ENCODE peak calls at places on chromosome 11, in four cellular contexts. X, D, A and C are unnamed samples.

GRCh38 chr11:7597620-7598019 is 75.7 kb downstream of the CYB5R2 start:
- DNase-seq in X (no peak), D (no peak), A (no peak), C (no peak)

GRCh38 chr11:37504925-37505324 is 906.9 kb upstream of the RAG2 start:
- DNase-seq in X (no peak), D (no peak), A (no peak), C (no peak)

GRCh38 chr11:42249956-42250355 is 790.5 kb upstream of the LRRC4C start:
- DNase-seq in X (no peak), D (no peak), A (no peak), C (no peak)

GRCh38 chr11:3969613-3970012 is 114.1 kb downstream of the STIM1 start:
- DNase-seq in X (no peak), D (no peak), A (no peak), C (no peak)

GRCh38 chr11:62501432-62501891 is 45.1 kb downstream of the AHNAK start:
- DNase-seq in X (no peak), D (no peak), A (peak; percentile 72), C (no peak)

GRCh38 chr11:74989269-74989655 is 529 bp downstream of the NEU3 start:
- DNase-seq in X (no peak), D (no peak), A (no peak), C (peak; percentile 4)

GRCh38 chr11:86067230-86068137 is 1.4 kb downstream of the PICALM start:
- DNase-seq in X (no peak), D (no peak), A (peak; percentile 83), C (no peak)

GRCh38 chr11:12144306-12145174 is 34.1 kb downstream of the MICAL2 start:
- DNase-seq in X (no peak), D (no peak), A (no peak), C (no peak)

GRCh38 chr11:17722000-17722643 is 2.8 kb downstream of the MYOD1 start:
- DNase-seq in X (peak; percentile 41), D (peak; percentile 65), A (no peak), C (peak; percentile 82)

GRCh38 chr11:116353517-116353916 is 419.3 kb downstream of the BUD13 start:
- DNase-seq in X (no peak), D (no peak), A (no peak), C (no peak)

GRCh38 chr11:92941676-92942571 is 27.5 kb upstream of the MTNR1B start:
- DNase-seq in X (peak; percentile 18), D (no peak), A (peak; percentile 23), C (peak; percentile 70)

GRCh38 chr11:92782806-92783205 is 186.6 kb upstream of the MTNR1B start:
- DNase-seq in X (no peak), D (no peak), A (no peak), C (no peak)

GRCh38 chr11:83046626-83047172 is 25.0 kb downstream of the RAB30 start:
- DNase-seq in X (no peak), D (no peak), A (no peak), C (no peak)

GRCh38 chr11:8090756-8091155 is 9.7 kb downstream of the TUB start:
- DNase-seq in X (peak; percentile 8), D (peak; percentile 90), A (peak; percentile 20), C (peak; percentile 95)

GRCh38 chr11:107018274-107018901 is at the start of gene GUCY1A2:
- DNase-seq in X (no peak), D (peak; percentile 59), A (no peak), C (peak; percentile 53)

GRCh38 chr11:83706581-83706980 is 420.4 kb upstream of the CCDC90B start:
- DNase-seq in X (no peak), D (no peak), A (no peak), C (no peak)

GRCh38 chr11:120680322-120680721 is 168.8 kb downstream of the GRIK4 start:
- DNase-seq in X (no peak), D (no peak), A (no peak), C (no peak)

GRCh38 chr11:73218106-73218829 is at the start of gene P2RY2:
- DNase-seq in X (peak; percentile 32), D (peak; percentile 91), A (peak; percentile 53), C (peak; percentile 87)

GRCh38 chr11:9530020-9530628 is 43.3 kb upstream of the WEE1 start:
- DNase-seq in X (no peak), D (peak; percentile 42), A (no peak), C (no peak)

GRCh38 chr11:112784323-112785073 is 176.7 kb upstream of the NCAM1 start:
- DNase-seq in X (no peak), D (no peak), A (no peak), C (peak; percentile 28)

GRCh38 chr11:11472096-11472495 is 119.0 kb upstream of the CSNK2A3 start:
- DNase-seq in X (no peak), D (no peak), A (no peak), C (no peak)

GRCh38 chr11:14075118-14075601 is 112.6 kb downstream of the SPON1 start:
- DNase-seq in X (no peak), D (no peak), A (no peak), C (peak; percentile 42)

GRCh38 chr11:44484211-44484610 is 81.3 kb upstream of the CD82 start:
- DNase-seq in X (peak; percentile 8), D (no peak), A (peak; percentile 16), C (peak; percentile 62)

GRCh38 chr11:82945682-82946081 is 44.1 kb downstream of the DDIAS start:
- DNase-seq in X (no peak), D (no peak), A (peak; percentile 28), C (no peak)

GRCh38 chr11:134503104-134503503 is 91.1 kb upstream of the B3GAT1 start:
- DNase-seq in X (no peak), D (no peak), A (no peak), C (peak; percentile 58)

GRCh38 chr11:12502950-12503579 is 125.7 kb downstream of the PARVA start:
- DNase-seq in X (no peak), D (peak; percentile 30), A (no peak), C (no peak)

GRCh38 chr11:17892409-17892808 is 120.4 kb downstream of the SERGEF start:
- DNase-seq in X (no peak), D (no peak), A (no peak), C (no peak)

GRCh38 chr11:89220684-89221339 is 43.1 kb downstream of the TYR start:
- DNase-seq in X (no peak), D (no peak), A (no peak), C (peak; percentile 66)

GRCh38 chr11:858993-859339 is 16.3 kb downstream of the TSPAN4 start:
- DNase-seq in X (no peak), D (no peak), A (no peak), C (no peak)

GRCh38 chr11:861105-861479 is 18.4 kb downstream of the TSPAN4 start:
- DNase-seq in X (no peak), D (no peak), A (no peak), C (no peak)

GRCh38 chr11:858053-858992 is 15.7 kb downstream of the TSPAN4 start:
- DNase-seq in X (no peak), D (no peak), A (no peak), C (no peak)

GRCh38 chr11:860238-861104 is 17.8 kb downstream of the TSPAN4 start:
- DNase-seq in X (no peak), D (no peak), A (no peak), C (no peak)

DNA sequence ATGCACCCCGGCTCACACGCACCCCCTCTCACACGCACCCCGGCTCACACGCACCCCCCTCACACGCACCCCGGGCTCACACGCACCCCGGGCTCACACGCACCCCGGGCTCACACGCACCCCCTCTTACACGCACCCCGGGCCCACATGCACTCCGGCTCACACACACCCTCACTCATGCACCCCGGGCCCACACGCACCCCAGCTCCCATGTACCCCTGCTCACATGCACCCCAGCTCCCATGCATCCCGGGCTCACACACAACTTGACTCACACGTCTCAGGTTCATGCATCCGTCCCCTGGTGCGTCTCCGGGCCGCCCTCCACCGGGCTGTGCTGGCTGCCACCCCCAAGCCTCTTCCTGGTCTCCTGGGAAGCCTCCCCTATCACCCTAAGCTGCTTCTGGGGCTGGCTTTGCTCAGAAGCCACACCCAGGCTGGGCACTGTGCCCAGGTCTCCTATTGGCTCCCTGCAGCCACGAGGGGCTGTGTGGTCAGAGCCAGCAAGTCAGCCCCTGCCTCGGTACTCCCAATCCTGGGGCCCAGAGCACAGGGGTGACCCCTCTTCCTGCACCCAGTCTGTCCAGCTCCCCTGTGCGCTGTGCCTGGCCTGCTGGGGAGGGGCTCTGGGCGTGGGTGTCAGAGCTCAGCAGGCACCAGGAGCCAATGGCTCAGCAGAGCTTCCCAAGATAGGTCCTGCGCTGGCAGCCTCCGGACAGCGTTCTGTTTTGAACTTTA is 16.9 kb downstream of the TSPAN4 start:
- DNase-seq in X (no peak), D (no peak), A (no peak), C (no peak)
- TF ChIP-seq POLR2AphosphoS5 in X (no peak), D (no peak), A (no peak), C (no peak)

DNA sequence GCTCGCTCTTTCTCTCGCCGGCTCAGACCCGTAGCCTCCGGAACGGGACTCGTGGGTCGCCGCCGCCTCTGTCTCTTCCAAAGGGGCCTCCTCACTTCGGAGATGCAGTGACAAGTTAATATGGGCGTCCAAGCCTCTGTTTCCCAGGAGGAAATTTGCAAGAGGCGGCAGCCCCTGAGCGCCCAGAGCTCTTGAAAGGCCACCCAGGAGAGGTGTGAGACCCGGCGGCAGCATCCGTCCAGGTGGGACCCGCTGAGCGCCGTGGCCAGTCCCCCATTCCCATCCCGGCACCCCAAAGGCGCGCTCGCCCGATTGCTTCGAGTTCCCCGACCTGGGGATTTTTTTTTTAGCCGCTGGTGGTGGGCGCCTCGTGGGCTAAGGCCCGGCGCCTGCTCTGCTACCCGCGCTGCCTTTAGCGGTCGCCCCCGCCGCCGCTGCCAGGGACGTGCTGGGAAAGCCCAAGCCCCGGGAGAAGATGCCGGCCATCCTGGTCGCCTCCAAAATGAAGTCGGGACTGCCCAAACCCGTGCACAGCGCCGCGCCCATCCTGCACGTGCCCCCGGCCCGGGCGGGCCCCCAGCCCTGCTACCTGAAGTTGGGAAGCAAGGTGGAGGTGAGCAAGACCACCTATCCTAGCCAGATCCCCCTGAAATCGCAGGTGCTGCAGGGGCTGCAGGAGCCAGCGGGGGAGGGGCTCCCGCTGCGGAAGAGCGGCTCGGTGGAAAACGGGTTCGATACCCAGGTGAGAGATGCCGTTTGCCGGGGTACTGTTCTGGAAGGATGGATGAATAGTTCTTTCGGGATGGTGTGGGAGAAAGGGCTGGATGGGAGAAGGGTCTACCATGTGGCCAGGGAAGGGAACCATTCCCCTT is 820 bp downstream of the NAV2 start:
- DNase-seq in X (no peak), D (peak; percentile 79), A (no peak), C (peak; percentile 52)
- TF ChIP-seq EZH2 in X (no peak), D (peak; percentile 84), A (no peak), C (peak; percentile 77)

GRCh38 chr11:2665747-2666710 is 33.8 kb downstream of the KCNQ1OT1 start:
- DNase-seq in X (no peak), D (no peak), A (no peak), C (no peak)
- TF ChIP-seq POLR2AphosphoS5 in X (no peak), D (no peak), A (no peak), C (no peak)

DNA sequence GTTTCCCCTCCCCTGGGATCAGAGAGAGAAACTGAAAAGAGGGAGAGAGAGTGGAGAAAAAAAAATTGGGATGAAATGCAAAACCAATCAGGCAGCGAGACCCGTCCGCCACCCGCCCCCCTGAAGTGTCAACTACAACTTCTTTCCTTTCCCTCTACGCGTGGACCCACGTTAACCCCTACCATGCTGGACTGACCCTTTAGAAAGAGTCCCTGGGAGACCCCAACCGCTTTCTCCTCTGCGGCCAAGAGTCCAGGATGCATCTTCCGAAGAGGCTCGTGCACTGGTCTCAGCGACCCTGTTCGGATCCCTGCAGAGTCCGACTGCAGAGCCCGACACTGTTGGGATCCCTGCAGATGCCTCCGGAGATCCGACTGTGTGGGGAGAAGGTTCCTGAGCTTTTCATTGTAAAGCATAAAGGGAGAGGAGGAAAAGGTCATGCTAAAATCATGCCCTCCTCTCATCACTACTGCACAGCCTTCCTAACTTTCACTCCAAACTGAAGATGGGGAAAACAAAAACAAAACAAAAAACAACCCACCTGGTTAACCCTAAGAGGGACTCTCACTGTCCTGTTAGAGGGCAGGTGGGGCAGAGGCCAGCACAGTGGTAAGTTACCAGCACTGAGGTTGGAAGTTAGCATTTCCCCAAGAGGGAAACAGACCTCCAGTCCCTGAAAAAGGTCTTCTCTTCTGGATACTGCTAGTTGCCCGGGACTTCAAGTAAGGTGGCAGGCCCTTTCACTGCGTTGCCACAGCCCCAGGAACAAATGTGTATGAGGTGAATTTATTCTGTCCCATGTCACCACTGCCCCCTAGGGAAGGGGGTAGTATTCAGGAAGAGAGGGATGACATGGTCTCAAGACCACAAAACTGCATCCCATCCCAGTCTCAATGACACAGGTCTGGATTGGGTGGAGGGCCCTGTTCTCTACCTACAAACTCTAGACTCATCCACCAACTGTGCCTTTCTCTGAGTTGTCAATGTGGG is 578 bp upstream of the ADAMTS8 start:
- DNase-seq in X (no peak), D (no peak), A (no peak), C (peak; percentile 41)
- TF ChIP-seq EZH2 in X (no peak), D (peak; percentile 29), A (peak; percentile 84), C (peak; percentile 12)